ENCODE peak calls at places on chromosomes 1 and 21, in five cellular contexts. M, V, O, G and P are unnamed samples.

GRCh38 chr1:68551459-68551858 is 54.6 kb upstream of the DEPDC1 start:
- DNase-seq in M (peak), G (no peak), O (no peak), V (no peak), P (no peak)

GRCh38 chr1:77063118-77063517 is 156.1 kb downstream of the PIGK start:
- DNase-seq in V (no peak), O (no peak), G (no peak), M (peak), P (no peak)

GRCh38 chr1:192751260-192751659 is 57.6 kb upstream of the RGS2 start:
- DNase-seq in V (no peak), O (no peak), M (no peak), G (no peak), P (no peak)

GRCh38 chr21:40047211-40047610 is 180.0 kb downstream of the PCP4 start:
- DNase-seq in V (no peak), G (no peak), O (no peak), M (no peak), P (no peak)

GRCh38 chr1:17950728-17951127 is 156.9 kb upstream of the IGSF21 start:
- DNase-seq in M (no peak), O (no peak), V (no peak), G (no peak), P (no peak)

GRCh38 chr21:42468511-42469131 is 27.4 kb downstream of the RSPH1 start:
- DNase-seq in V (no peak), G (no peak), M (peak), O (no peak), P (no peak)

GRCh38 chr1:10398734-10399486 is at the start of gene PGD:
- DNase-seq in O (peak), G (peak), V (peak), M (peak), P (peak)

GRCh38 chr1:235329139-235329808 is 904 bp downstream of the GGPS1 start:
- DNase-seq in V (no peak), M (peak), G (peak), O (peak), P (no peak)

GRCh38 chr1:181522864-181523263 is 39.5 kb downstream of the CACNA1E start:
- DNase-seq in M (no peak), G (no peak), O (no peak), V (no peak), P (no peak)

GRCh38 chr1:54640361-54640760 is 1.2 kb upstream of the MROH7 start:
- DNase-seq in G (no peak), O (no peak), M (no peak), V (no peak), P (no peak)